ENCODE peak calls at places on chromosomes 12 and 14, in eight cellular contexts. D, M, F, W, E, K, Q and V are unnamed samples.

GRCh38 chr12:88243886-88244491 is 101.9 kb downstream of the TMTC3 start:
- DNase-seq in W (no peak), E (no peak), K (no peak), Q (no peak), M (no peak), D (no peak), F (no peak), V (no peak)

GRCh38 chr14:51410846-51411245 is 170.8 kb downstream of the TMX1 start:
- DNase-seq in M (no peak), D (no peak), F (no peak), K (no peak), Q (no peak), W (no peak), E (no peak), V (no peak)

GRCh38 chr14:103528158-103528511 is 861 bp upstream of the TRMT61A start:
- DNase-seq in W (no peak), D (no peak), E (no peak), Q (no peak), F (no peak), M (no peak), K (no peak), V (no peak)

GRCh38 chr12:98791406-98791805 is 146.3 kb downstream of the APAF1 start:
- DNase-seq in D (no peak), E (no peak), Q (no peak), W (no peak), K (no peak), M (no peak), F (no peak), V (no peak)

GRCh38 chr12:6912164-6912956 is 2.0 kb upstream of the ENO2 start:
- DNase-seq in M (no peak), F (no peak), E (no peak), W (no peak), Q (no peak), D (no peak), K (no peak), V (no peak)

GRCh38 chr14:75069811-75070145 is 337 bp downstream of the ZC2HC1C start:
- DNase-seq in K (no peak), Q (no peak), F (no peak), D (peak; percentile 47), E (no peak), M (no peak), W (no peak), V (no peak)

GRCh38 chr14:103070971-103071542 is 13.0 kb upstream of the LBHD2 start:
- DNase-seq in F (no peak), W (no peak), D (no peak), E (no peak), Q (no peak), K (no peak), M (no peak), V (no peak)

GRCh38 chr12:92928431-92928961 is 599 bp downstream of the EEA1 start:
- DNase-seq in K (no peak), E (peak; percentile 77), F (peak; percentile 16), W (no peak), Q (no peak), M (peak; percentile 57), D (no peak), V (peak; percentile 60)

GRCh38 chr14:41605550-41606248 is 977 bp upstream of the LRFN5 start:
- DNase-seq in D (no peak), F (no peak), K (no peak), W (no peak), Q (no peak), M (no peak), E (no peak), V (no peak)

GRCh38 chr12:31874961-31875608 is 84.1 kb upstream of the RESF1 start:
- DNase-seq in W (no peak), E (no peak), F (peak; percentile 76), Q (no peak), K (no peak), D (no peak), M (peak; percentile 93), V (peak; percentile 80)

GRCh38 chr12:114665411-114666181 is 18.4 kb downstream of the TBX3 start:
- DNase-seq in K (no peak), E (no peak), F (no peak), M (no peak), W (no peak), D (no peak), Q (no peak), V (no peak)

DNA sequence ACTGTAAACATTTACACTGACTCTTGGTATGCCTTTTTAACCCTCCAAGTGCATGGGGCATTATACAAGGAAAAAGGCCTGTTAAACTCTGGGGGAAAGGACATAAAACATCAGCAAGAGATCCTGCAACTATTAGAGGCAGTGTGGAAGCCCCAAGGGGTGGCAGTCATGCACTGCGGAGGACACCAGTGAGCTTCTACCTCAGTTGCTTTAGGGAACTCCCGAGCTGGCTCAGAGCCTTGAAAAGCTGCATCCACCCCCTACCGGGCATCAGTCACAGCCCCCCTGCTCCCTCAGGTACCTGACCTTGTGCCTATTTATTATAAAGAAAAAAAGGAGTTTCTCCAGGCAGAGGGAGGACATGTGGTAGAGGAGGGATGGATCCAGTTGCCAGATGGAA is 695.6 kb upstream of the LMO3 start:
- DNase-seq in D (no peak), F (no peak), M (no peak), Q (peak; percentile 3), E (no peak), K (no peak), W (no peak), V (no peak)
- TF ChIP-seq CTCF in D (no peak), F (no peak), M (no peak), Q (peak; percentile 35), E (no peak), K (no peak), W (no peak), V (no peak)

GRCh38 chr14:97970222-97970621 is 1173.0 kb downstream of the VRK1 start:
- DNase-seq in K (no peak), W (no peak), F (no peak), M (no peak), E (no peak), Q (no peak), D (no peak), V (no peak)
- TF ChIP-seq MAX in K (no peak), W (no peak), F (no peak), M (no peak), E (no peak), Q (no peak), D (no peak), V (no peak)

DNA sequence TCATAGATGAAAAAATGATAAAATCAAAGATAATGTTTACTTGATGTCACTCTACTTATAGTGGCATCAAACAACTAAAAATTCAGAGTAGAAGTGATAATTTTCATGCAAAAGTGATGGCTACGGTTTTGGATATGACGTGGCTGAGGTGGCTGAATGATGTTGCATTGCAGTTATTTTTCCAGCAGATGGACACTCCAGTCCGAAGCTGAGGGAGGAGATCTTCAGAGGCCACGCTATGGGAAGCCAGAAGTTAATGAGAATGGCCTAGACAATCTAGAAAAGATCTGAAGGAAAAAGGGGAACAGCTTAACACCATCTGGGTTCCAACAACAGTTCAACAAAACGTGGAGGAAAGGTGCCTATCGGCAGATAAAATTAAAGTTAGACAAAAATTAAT is 279.8 kb downstream of the SOX5 start:
- DNase-seq in Q (no peak), E (no peak), K (no peak), F (no peak), W (no peak), D (no peak), M (no peak), V (no peak)
- H3K4me3 ChIP-seq in Q (no peak overlapping the region), E (no peak overlapping the region), K (no peak overlapping the region), F (no peak overlapping the region), W (no peak overlapping the region), D (no peak overlapping the region), M (no peak overlapping the region), V (no peak overlapping the region)

GRCh38 chr12:2877959-2878732 is 1.1 kb downstream of the RHNO1 start:
- DNase-seq in Q (no peak), F (no peak), E (no peak), M (peak; percentile 42), D (no peak), W (no peak), K (no peak), V (peak; percentile 84)
- TF ChIP-seq CTCF in Q (no peak), F (no peak), E (no peak), M (no peak), D (peak; percentile 27), W (no peak), K (peak; percentile 5), V (no peak)

GRCh38 chr12:47015381-47015780 is 64.0 kb upstream of the PCED1B start:
- DNase-seq in D (no peak), E (no peak), W (no peak), K (no peak), Q (no peak), F (no peak), M (no peak), V (no peak)

GRCh38 chr12:47017041-47017713 is 62.2 kb upstream of the PCED1B start:
- DNase-seq in F (no peak), Q (no peak), K (no peak), W (no peak), M (no peak), D (no peak), E (no peak), V (peak; percentile 19)

GRCh38 chr12:47017901-47018479 is 61.4 kb upstream of the PCED1B start:
- DNase-seq in K (no peak), D (no peak), E (no peak), F (peak; percentile 85), W (no peak), Q (no peak), M (no peak), V (no peak)

GRCh38 chr12:47012552-47012951 is 66.9 kb upstream of the PCED1B start:
- DNase-seq in F (no peak), E (no peak), M (no peak), D (no peak), Q (no peak), K (no peak), W (no peak), V (no peak)

GRCh38 chr12:47014474-47014873 is 64.9 kb upstream of the PCED1B start:
- DNase-seq in M (peak; percentile 89), Q (no peak), W (no peak), F (peak; percentile 41), K (no peak), D (no peak), E (no peak), V (no peak)
- TF ChIP-seq MAX in M (no peak), Q (no peak), W (no peak), F (no peak), K (no peak), D (no peak), E (peak; percentile 78), V (no peak)

GRCh38 chr12:46214668-46215429 is 54.0 kb downstream of the SLC38A1 start:
- DNase-seq in F (no peak), D (no peak), M (no peak), W (no peak), K (peak; percentile 78), E (no peak), Q (no peak), V (peak; percentile 19)
- H3K4me3 ChIP-seq in F (no peak overlapping the region), D (no peak overlapping the region), M (no peak overlapping the region), W (no peak overlapping the region), K (peak overlapping the region; percentile 48), E (no peak overlapping the region), Q (no peak overlapping the region), V (no peak overlapping the region)